ENCODE peak calls at places on chromosomes 5 and 9, in five cellular contexts. Z is amniotic epithelial cell; I is upper lobe of right lung; S is WTC11; K is stimulated activated CD8-positive, alpha-beta memory T cell treated with anti-CD3 and anti-CD28 coated beads, Interleukin-7, amount 100 ng/mL, for 1 hour. H is an unnamed sample.

GRCh38 chr9:112174965-112175795 is at the start of gene SUSD1:
- DNase-seq in Z (no peak), I (peak; percentile 76), S (peak; percentile 37), K (no peak), H (no peak)

GRCh38 chr5:761854-762685 is 22.5 kb downstream of the ZDHHC11B start:
- DNase-seq in Z (no peak), I (peak; percentile 92), S (no peak), K (no peak), H (no peak)

GRCh38 chr5:172477466-172477865 is 23.1 kb upstream of the SH3PXD2B start:
- DNase-seq in Z (peak; percentile 27), I (no peak), S (no peak), K (no peak), H (peak; percentile 33)

GRCh38 chr9:134497283-134497860 is 144.2 kb upstream of the COL5A1 start:
- DNase-seq in Z (no peak), I (no peak), S (no peak), K (no peak), H (no peak)

GRCh38 chr5:119166026-119166425 is 95.1 kb downstream of the DMXL1 start:
- DNase-seq in Z (peak; percentile 32), I (no peak), S (no peak), K (no peak), H (no peak)

GRCh38 chr9:617441-618085 is 223.9 kb upstream of the DMRT1 start:
- DNase-seq in Z (peak; percentile 13), I (no peak), S (no peak), K (no peak), H (no peak)

GRCh38 chr5:81779125-81779934 is 28.4 kb upstream of the SSBP2 start:
- DNase-seq in Z (peak; percentile 57), I (peak; percentile 85), S (no peak), K (peak; percentile 3), H (no peak)

GRCh38 chr5:38518341-38518740 is 38.1 kb downstream of the LIFR start:
- DNase-seq in Z (peak; percentile 27), I (no peak), S (no peak), K (no peak), H (no peak)

GRCh38 chr5:7382588-7382987 is 13.3 kb upstream of the ADCY2 start:
- DNase-seq in Z (no peak), I (no peak), S (no peak), K (no peak), H (no peak)

GRCh38 chr5:149271717-149272558 is at the start of gene AFAP1L1:
- DNase-seq in Z (peak; percentile 29), I (peak; percentile 84), S (peak; percentile 53), K (no peak), H (peak; percentile 20)

GRCh38 chr5:172185096-172185461 is 2.9 kb downstream of the STK10 start:
- DNase-seq in Z (no peak), I (no peak), S (no peak), K (no peak), H (no peak)

H was measured in NCI-H226.